ENCODE peak calls at places on chromosomes 13 and 19, in nine cellular contexts. One of them, this sample, is unnamed.

GRCh38 chr13:20411638-20412342 is 113.9 kb downstream of the CRYL1 start:
- DNase-seq in GM23338: no peak
- DNase-seq in left ventricle myocardium inferior: no peak
- DNase-seq in CD4-positive, alpha-beta memory T cell: peak; percentile 40
- DNase-seq in lung: no peak
- DNase-seq in heart left ventricle: no peak
- DNase-seq in keratinocyte: no peak
- DNase-seq in body of pancreas: no peak
- DNase-seq in ovary: no peak
- DNase-seq in this sample: no peak

GRCh38 chr19:35044317-35045117 is 3.0 kb downstream of the HPN start:
- DNase-seq in GM23338: peak; percentile 73
- DNase-seq in left ventricle myocardium inferior: peak; percentile 63
- DNase-seq in CD4-positive, alpha-beta memory T cell: peak; percentile 45
- DNase-seq in lung: peak; percentile 69
- DNase-seq in heart left ventricle: peak; percentile 55
- DNase-seq in keratinocyte: no peak
- DNase-seq in body of pancreas: peak; percentile 65
- DNase-seq in ovary: no peak
- DNase-seq in this sample: no peak

GRCh38 chr13:86052141-86052540 is 252.9 kb upstream of the SLITRK6 start:
- DNase-seq in GM23338: no peak
- DNase-seq in left ventricle myocardium inferior: no peak
- DNase-seq in CD4-positive, alpha-beta memory T cell: no peak
- DNase-seq in lung: no peak
- DNase-seq in heart left ventricle: no peak
- DNase-seq in keratinocyte: no peak
- DNase-seq in body of pancreas: no peak
- DNase-seq in ovary: no peak
- DNase-seq in this sample: no peak

GRCh38 chr19:47363758-47364529 is 14.8 kb downstream of the DHX34 start:
- DNase-seq in GM23338: peak; percentile 58
- DNase-seq in left ventricle myocardium inferior: no peak
- DNase-seq in CD4-positive, alpha-beta memory T cell: no peak
- DNase-seq in lung: no peak
- DNase-seq in heart left ventricle: no peak
- DNase-seq in keratinocyte: peak; percentile 5
- DNase-seq in body of pancreas: no peak
- DNase-seq in ovary: no peak
- DNase-seq in this sample: no peak

GRCh38 chr19:29524912-29525870 is 603 bp upstream of the VSTM2B start:
- DNase-seq in GM23338: peak; percentile 80
- DNase-seq in left ventricle myocardium inferior: peak; percentile 8
- DNase-seq in CD4-positive, alpha-beta memory T cell: no peak
- DNase-seq in lung: no peak
- DNase-seq in heart left ventricle: no peak
- DNase-seq in keratinocyte: no peak
- DNase-seq in body of pancreas: no peak
- DNase-seq in ovary: no peak
- DNase-seq in this sample: no peak

GRCh38 chr19:13718733-13719132 is 45.6 kb upstream of the MRI1 start:
- DNase-seq in GM23338: peak; percentile 55
- DNase-seq in left ventricle myocardium inferior: peak; percentile 34
- DNase-seq in CD4-positive, alpha-beta memory T cell: no peak
- DNase-seq in lung: no peak
- DNase-seq in heart left ventricle: peak; percentile 58
- DNase-seq in keratinocyte: no peak
- DNase-seq in body of pancreas: peak; percentile 28
- DNase-seq in ovary: no peak
- DNase-seq in this sample: no peak

GRCh38 chr19:55082023-55082851 is 6.6 kb downstream of the EPS8L1 start:
- DNase-seq in GM23338: peak; percentile 97
- DNase-seq in left ventricle myocardium inferior: no peak
- DNase-seq in CD4-positive, alpha-beta memory T cell: peak; percentile 21
- DNase-seq in lung: no peak
- DNase-seq in heart left ventricle: no peak
- DNase-seq in keratinocyte: no peak
- DNase-seq in body of pancreas: no peak
- DNase-seq in ovary: peak; percentile 33
- DNase-seq in this sample: no peak

GRCh38 chr19:35027851-35028599 is 2.2 kb upstream of the SCN1B start:
- DNase-seq in GM23338: peak; percentile 28
- DNase-seq in left ventricle myocardium inferior: no peak
- DNase-seq in CD4-positive, alpha-beta memory T cell: no peak
- DNase-seq in lung: no peak
- DNase-seq in heart left ventricle: no peak
- DNase-seq in keratinocyte: no peak
- DNase-seq in body of pancreas: no peak
- DNase-seq in ovary: no peak
- DNase-seq in this sample: no peak

GRCh38 chr19:38812841-38813320 is at the start of gene LGALS4:
- DNase-seq in GM23338: no peak
- DNase-seq in left ventricle myocardium inferior: no peak
- DNase-seq in CD4-positive, alpha-beta memory T cell: no peak
- DNase-seq in lung: peak; percentile 37
- DNase-seq in heart left ventricle: no peak
- DNase-seq in keratinocyte: no peak
- DNase-seq in body of pancreas: peak; percentile 92
- DNase-seq in ovary: no peak
- DNase-seq in this sample: no peak

GRCh38 chr19:10001899-10002298 is 8.4 kb downstream of the COL5A3 start:
- DNase-seq in GM23338: peak; percentile 72
- DNase-seq in left ventricle myocardium inferior: peak; percentile 63
- DNase-seq in CD4-positive, alpha-beta memory T cell: no peak
- DNase-seq in lung: no peak
- DNase-seq in heart left ventricle: peak; percentile 66
- DNase-seq in keratinocyte: no peak
- DNase-seq in body of pancreas: peak; percentile 39
- DNase-seq in ovary: no peak
- DNase-seq in this sample: no peak

GRCh38 chr19:51410950-51411748 is 6.3 kb downstream of the SIGLEC10 start:
- DNase-seq in GM23338: no peak
- DNase-seq in left ventricle myocardium inferior: no peak
- DNase-seq in CD4-positive, alpha-beta memory T cell: no peak
- DNase-seq in lung: no peak
- DNase-seq in heart left ventricle: no peak
- DNase-seq in keratinocyte: no peak
- DNase-seq in body of pancreas: no peak
- DNase-seq in ovary: no peak
- DNase-seq in this sample: no peak

GRCh38 chr13:101398191-101398590 is 18.1 kb downstream of the NALCN start:
- DNase-seq in GM23338: no peak
- DNase-seq in left ventricle myocardium inferior: no peak
- DNase-seq in CD4-positive, alpha-beta memory T cell: no peak
- DNase-seq in lung: no peak
- DNase-seq in heart left ventricle: no peak
- DNase-seq in keratinocyte: no peak
- DNase-seq in body of pancreas: no peak
- DNase-seq in ovary: no peak
- DNase-seq in this sample: no peak

GRCh38 chr13:101397742-101398141 is 18.6 kb downstream of the NALCN start:
- DNase-seq in GM23338: no peak
- DNase-seq in left ventricle myocardium inferior: no peak
- DNase-seq in CD4-positive, alpha-beta memory T cell: no peak
- DNase-seq in lung: no peak
- DNase-seq in heart left ventricle: no peak
- DNase-seq in keratinocyte: no peak
- DNase-seq in body of pancreas: no peak
- DNase-seq in ovary: no peak
- DNase-seq in this sample: no peak

GRCh38 chr13:101401196-101401595 is 15.1 kb downstream of the NALCN start:
- DNase-seq in GM23338: no peak
- DNase-seq in left ventricle myocardium inferior: no peak
- DNase-seq in CD4-positive, alpha-beta memory T cell: no peak
- DNase-seq in lung: no peak
- DNase-seq in heart left ventricle: no peak
- DNase-seq in keratinocyte: no peak
- DNase-seq in body of pancreas: no peak
- DNase-seq in ovary: no peak
- DNase-seq in this sample: no peak

GRCh38 chr13:101399365-101399764 is 16.9 kb downstream of the NALCN start:
- DNase-seq in GM23338: no peak
- DNase-seq in left ventricle myocardium inferior: no peak
- DNase-seq in CD4-positive, alpha-beta memory T cell: no peak
- DNase-seq in lung: no peak
- DNase-seq in heart left ventricle: no peak
- DNase-seq in keratinocyte: no peak
- DNase-seq in body of pancreas: no peak
- DNase-seq in ovary: no peak
- DNase-seq in this sample: no peak

GRCh38 chr13:101398920-101399319 is 17.4 kb downstream of the NALCN start:
- DNase-seq in GM23338: no peak
- DNase-seq in left ventricle myocardium inferior: no peak
- DNase-seq in CD4-positive, alpha-beta memory T cell: no peak
- DNase-seq in lung: no peak
- DNase-seq in heart left ventricle: no peak
- DNase-seq in keratinocyte: no peak
- DNase-seq in body of pancreas: no peak
- DNase-seq in ovary: no peak
- DNase-seq in this sample: no peak
- H3K27ac ChIP-seq in GM23338: no peak overlapping the region
- H3K27ac ChIP-seq in left ventricle myocardium inferior: no peak overlapping the region
- H3K27ac ChIP-seq in CD4-positive, alpha-beta memory T cell: no peak overlapping the region
- H3K27ac ChIP-seq in lung: no peak overlapping the region
- H3K27ac ChIP-seq in heart left ventricle: no peak overlapping the region
- H3K27ac ChIP-seq in keratinocyte: no peak overlapping the region
- H3K27ac ChIP-seq in body of pancreas: no peak overlapping the region
- H3K27ac ChIP-seq in ovary: no peak overlapping the region
- H3K27ac ChIP-seq in this sample: no peak overlapping the region

GRCh38 chr13:27183561-27184147 is 12.0 kb upstream of the USP12 start:
- DNase-seq in GM23338: no peak
- DNase-seq in left ventricle myocardium inferior: no peak
- DNase-seq in CD4-positive, alpha-beta memory T cell: no peak
- DNase-seq in lung: no peak
- DNase-seq in heart left ventricle: no peak
- DNase-seq in keratinocyte: no peak
- DNase-seq in body of pancreas: peak; percentile 31
- DNase-seq in ovary: no peak
- DNase-seq in this sample: no peak

GRCh38 chr13:27188239-27188638 is 16.6 kb upstream of the USP12 start:
- DNase-seq in GM23338: no peak
- DNase-seq in left ventricle myocardium inferior: no peak
- DNase-seq in CD4-positive, alpha-beta memory T cell: no peak
- DNase-seq in lung: no peak
- DNase-seq in heart left ventricle: no peak
- DNase-seq in keratinocyte: no peak
- DNase-seq in body of pancreas: no peak
- DNase-seq in ovary: no peak
- DNase-seq in this sample: no peak

GRCh38 chr13:27189192-27189591 is 17.6 kb upstream of the USP12 start:
- DNase-seq in GM23338: no peak
- DNase-seq in left ventricle myocardium inferior: no peak
- DNase-seq in CD4-positive, alpha-beta memory T cell: no peak
- DNase-seq in lung: no peak
- DNase-seq in heart left ventricle: no peak
- DNase-seq in keratinocyte: no peak
- DNase-seq in body of pancreas: no peak
- DNase-seq in ovary: no peak
- DNase-seq in this sample: no peak

GRCh38 chr13:27182844-27183497 is 11.4 kb upstream of the USP12 start:
- DNase-seq in GM23338: no peak
- DNase-seq in left ventricle myocardium inferior: peak; percentile 58
- DNase-seq in CD4-positive, alpha-beta memory T cell: no peak
- DNase-seq in lung: peak; percentile 54
- DNase-seq in heart left ventricle: peak; percentile 62
- DNase-seq in keratinocyte: no peak
- DNase-seq in body of pancreas: peak; percentile 68
- DNase-seq in ovary: no peak
- DNase-seq in this sample: no peak

DNA sequence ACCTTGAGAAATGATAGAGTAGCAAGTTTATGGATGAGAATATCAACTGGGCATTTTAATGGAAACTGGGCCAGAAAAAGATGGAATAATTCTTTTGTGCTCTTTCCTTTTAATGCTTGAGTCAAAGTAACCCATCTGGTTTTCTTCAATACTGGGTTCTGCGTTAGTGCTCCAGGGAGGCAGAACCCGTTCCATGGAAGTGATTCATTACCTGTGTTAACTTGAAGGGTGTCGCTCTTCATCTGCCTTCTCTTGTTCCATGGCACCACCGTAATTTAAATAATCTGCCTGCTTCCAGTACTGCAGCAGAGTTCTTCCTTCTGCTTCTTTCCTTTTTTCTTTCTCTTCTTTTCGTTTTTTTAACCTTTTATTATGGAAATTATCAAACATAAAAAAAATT is 14.7 kb upstream of the USP12 start:
- DNase-seq in GM23338: no peak
- DNase-seq in left ventricle myocardium inferior: no peak
- DNase-seq in CD4-positive, alpha-beta memory T cell: no peak
- DNase-seq in lung: no peak
- DNase-seq in heart left ventricle: no peak
- DNase-seq in keratinocyte: no peak
- DNase-seq in body of pancreas: no peak
- DNase-seq in ovary: no peak
- DNase-seq in this sample: no peak
- H3K27ac ChIP-seq in GM23338: no peak overlapping the region
- H3K27ac ChIP-seq in left ventricle myocardium inferior: no peak overlapping the region
- H3K27ac ChIP-seq in CD4-positive, alpha-beta memory T cell: no peak overlapping the region
- H3K27ac ChIP-seq in lung: no peak overlapping the region
- H3K27ac ChIP-seq in heart left ventricle: no peak overlapping the region
- H3K27ac ChIP-seq in keratinocyte: no peak overlapping the region
- H3K27ac ChIP-seq in body of pancreas: no peak overlapping the region
- H3K27ac ChIP-seq in ovary: no peak overlapping the region
- H3K27ac ChIP-seq in this sample: peak overlapping the region; percentile 26

GRCh38 chr13:71493189-71493588 is 373.8 kb downstream of the DACH1 start:
- DNase-seq in GM23338: no peak
- DNase-seq in left ventricle myocardium inferior: no peak
- DNase-seq in CD4-positive, alpha-beta memory T cell: no peak
- DNase-seq in lung: no peak
- DNase-seq in heart left ventricle: no peak
- DNase-seq in keratinocyte: no peak
- DNase-seq in body of pancreas: no peak
- DNase-seq in ovary: no peak
- DNase-seq in this sample: no peak
- H3K27ac ChIP-seq in GM23338: no peak overlapping the region
- H3K27ac ChIP-seq in left ventricle myocardium inferior: no peak overlapping the region
- H3K27ac ChIP-seq in CD4-positive, alpha-beta memory T cell: no peak overlapping the region
- H3K27ac ChIP-seq in lung: no peak overlapping the region
- H3K27ac ChIP-seq in heart left ventricle: no peak overlapping the region
- H3K27ac ChIP-seq in keratinocyte: no peak overlapping the region
- H3K27ac ChIP-seq in body of pancreas: no peak overlapping the region
- H3K27ac ChIP-seq in ovary: no peak overlapping the region
- H3K27ac ChIP-seq in this sample: no peak overlapping the region

DNA sequence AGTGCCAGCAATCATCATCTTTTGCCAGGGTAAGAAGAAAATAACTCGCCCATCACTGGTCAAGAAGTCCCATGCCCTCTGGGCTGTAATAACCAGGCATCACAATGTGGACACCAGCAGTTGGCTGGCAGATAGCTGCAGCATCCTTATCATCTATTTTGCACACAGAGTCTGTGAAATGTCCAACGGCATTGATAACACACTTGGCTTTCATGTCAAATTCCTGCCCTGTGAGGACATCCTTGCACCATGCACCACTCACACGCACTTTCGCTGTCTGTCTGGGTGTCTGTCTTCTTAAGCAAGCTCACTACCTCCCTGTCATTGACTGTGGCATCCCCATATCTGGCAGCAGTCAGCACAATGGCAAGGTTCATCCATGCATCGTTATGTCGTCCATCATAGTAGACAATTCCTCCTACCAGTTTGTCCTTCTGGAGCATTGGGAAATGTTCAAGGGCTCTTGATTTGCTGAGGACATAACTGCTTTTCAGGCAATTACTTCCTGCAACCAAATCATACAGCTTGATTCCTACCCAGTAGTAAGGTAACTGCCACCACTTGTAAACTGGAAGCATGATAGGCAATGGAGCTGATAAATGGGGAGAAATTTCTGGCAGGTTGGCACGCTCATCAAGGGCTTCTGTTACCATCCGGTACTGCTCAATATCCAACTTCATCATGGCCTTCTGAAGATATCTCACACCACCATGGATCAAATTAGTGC is 6.8 kb upstream of the ZSCAN5A start:
- DNase-seq in GM23338: no peak
- DNase-seq in left ventricle myocardium inferior: no peak
- DNase-seq in CD4-positive, alpha-beta memory T cell: no peak
- DNase-seq in lung: no peak
- DNase-seq in heart left ventricle: no peak
- DNase-seq in keratinocyte: no peak
- DNase-seq in body of pancreas: no peak
- DNase-seq in ovary: no peak
- DNase-seq in this sample: no peak
- H3K27ac ChIP-seq in GM23338: no peak overlapping the region
- H3K27ac ChIP-seq in left ventricle myocardium inferior: peak overlapping the region; percentile 36
- H3K27ac ChIP-seq in CD4-positive, alpha-beta memory T cell: no peak overlapping the region
- H3K27ac ChIP-seq in lung: no peak overlapping the region
- H3K27ac ChIP-seq in heart left ventricle: no peak overlapping the region
- H3K27ac ChIP-seq in keratinocyte: no peak overlapping the region
- H3K27ac ChIP-seq in body of pancreas: no peak overlapping the region
- H3K27ac ChIP-seq in ovary: no peak overlapping the region
- H3K27ac ChIP-seq in this sample: no peak overlapping the region

This sample was measured in epithelial cell of prostate.